ENCODE peak calls at places on chromosomes 13 and 19, in eight cellular contexts. E is choroid plexus epithelial cell; O is ELR; Y is CD4-positive, alpha-beta T cell; C is tibial nerve; Z is activated naive CD4-positive, alpha-beta T cell treated with Interleukin-2 at 50 U/mL for 16 hours; P is central memory CD8-positive, alpha-beta T cell; I is non-pigmented ciliary epithelial cell. T is an unnamed sample.

GRCh38 chr19:44719262-44719701 is 20.3 kb downstream of the CEACAM16 start:
- DNase-seq in Z (no peak), E (no peak), I (no peak), C (no peak), O (no peak), Y (no peak), P (no peak), T (no peak)

GRCh38 chr13:73228546-73228945 is 169.7 kb downstream of the KLF5 start:
- DNase-seq in O (peak; percentile 55), C (no peak), Y (no peak), I (no peak), P (no peak), Z (peak; percentile 5), E (peak; percentile 54), T (peak; percentile 23)

GRCh38 chr19:7460562-7460966 is 28.3 kb downstream of the PEX11G start:
- DNase-seq in O (peak; percentile 86), C (no peak), Y (no peak), Z (no peak), E (peak; percentile 64), P (no peak), I (peak; percentile 24), T (no peak)

GRCh38 chr19:12769689-12770088 is 5.7 kb downstream of the HOOK2 start:
- DNase-seq in I (no peak), O (no peak), P (no peak), Z (peak; percentile 73), C (no peak), Y (peak; percentile 35), E (no peak), T (peak; percentile 67)

GRCh38 chr19:10835089-10835753 is 791 bp downstream of the TMED1 start:
- DNase-seq in I (no peak), P (no peak), E (no peak), O (peak; percentile 34), Z (no peak), Y (no peak), C (no peak), T (no peak)

GRCh38 chr19:53504903-53505302 is 33.0 kb upstream of the ZNF331 start:
- DNase-seq in Z (no peak), O (no peak), I (no peak), Y (no peak), E (peak; percentile 23), C (no peak), P (no peak), T (no peak)

GRCh38 chr13:97257800-97258799 is 36.0 kb downstream of the MBNL2 start:
- DNase-seq in Z (peak; percentile 29), E (peak; percentile 96), P (no peak), I (peak; percentile 81), O (peak; percentile 95), Y (no peak), C (peak; percentile 61), T (peak; percentile 38)

GRCh38 chr19:5321851-5322681 is 18.5 kb downstream of the PTPRS start:
- DNase-seq in P (no peak), O (peak; percentile 25), E (no peak), C (no peak), I (no peak), Y (no peak), Z (peak; percentile 6), T (no peak)

GRCh38 chr19:13025819-13026477 is 30.7 kb downstream of the NFIX start:
- DNase-seq in O (no peak), C (no peak), Z (no peak), I (no peak), Y (no peak), E (no peak), P (no peak), T (no peak)

GRCh38 chr13:108919036-108919907 is 289.9 kb downstream of the MYO16 start:
- DNase-seq in Y (no peak), I (no peak), O (peak; percentile 30), C (no peak), P (no peak), E (peak; percentile 66), Z (no peak), T (no peak)

GRCh38 chr13:48151766-48152165 is 56.9 kb upstream of the MED4 start:
- DNase-seq in P (no peak), Z (no peak), C (no peak), E (no peak), I (no peak), O (no peak), Y (no peak), T (no peak)

GRCh38 chr19:15669440-15669839 is 3.4 kb upstream of the CYP4F12 start:
- DNase-seq in Z (no peak), I (no peak), P (no peak), O (no peak), Y (no peak), E (no peak), C (no peak), T (no peak)

GRCh38 chr13:51317262-51317661 is 22.2 kb upstream of the SERPINE3 start:
- DNase-seq in C (no peak), I (no peak), Z (no peak), Y (no peak), E (no peak), P (no peak), O (no peak), T (no peak)

GRCh38 chr13:100396771-100397170 is 191.8 kb downstream of the GGACT start:
- DNase-seq in Y (no peak), Z (no peak), I (no peak), C (no peak), O (no peak), E (no peak), P (no peak), T (no peak)

GRCh38 chr13:98514268-98514667 is 62.6 kb downstream of the STK24 start:
- DNase-seq in P (no peak), C (no peak), E (no peak), I (no peak), Y (no peak), O (no peak), Z (no peak), T (no peak)

GRCh38 chr13:70490320-70490935 is 382.2 kb upstream of the KLHL1 start:
- DNase-seq in P (no peak), O (no peak), Z (no peak), E (no peak), Y (no peak), C (no peak), I (no peak), T (no peak)

GRCh38 chr19:4744451-4745170 is 21.0 kb upstream of the DPP9 start:
- DNase-seq in C (peak; percentile 22), O (peak; percentile 79), I (peak; percentile 86), E (peak; percentile 90), Y (no peak), P (no peak), Z (no peak), T (no peak)

GRCh38 chr13:90918551-90918950 is 428.9 kb upstream of the MIR17HG start:
- DNase-seq in I (peak; percentile 22), Z (no peak), P (no peak), O (peak; percentile 64), E (peak; percentile 57), C (no peak), Y (no peak), T (no peak)

GRCh38 chr13:81334481-81334880 is 993.6 kb upstream of the SPRY2 start:
- DNase-seq in E (no peak), I (no peak), Z (no peak), C (no peak), O (no peak), P (no peak), Y (no peak), T (no peak)

GRCh38 chr13:112057736-112058518 is 9.0 kb upstream of the SOX1 start:
- DNase-seq in C (no peak), Z (no peak), P (no peak), E (no peak), O (no peak), Y (no peak), I (no peak), T (no peak)

GRCh38 chr13:87089391-87089790 is 581.8 kb upstream of the SLITRK5 start:
- DNase-seq in I (peak; percentile 92), O (peak; percentile 91), Z (no peak), E (peak; percentile 94), Y (no peak), C (no peak), P (no peak), T (no peak)

GRCh38 chr19:12720851-12721655 is 2.7 kb downstream of the TNPO2 start:
- DNase-seq in O (peak; percentile 44), C (no peak), E (peak; percentile 46), Y (no peak), Z (peak; percentile 21), I (no peak), P (no peak), T (peak; percentile 51)

GRCh38 chr19:35856001-35856400 is 710 bp upstream of the KIRREL2 start:
- DNase-seq in P (no peak), E (no peak), Y (no peak), Z (no peak), C (no peak), I (no peak), O (no peak), T (no peak)

GRCh38 chr13:45340422-45341033 is 455 bp downstream of the TPT1 start:
- DNase-seq in Y (peak; percentile 66), C (peak; percentile 86), Z (peak; percentile 85), O (peak; percentile 94), P (peak; percentile 65), E (peak; percentile 96), I (no peak), T (peak; percentile 87)

GRCh38 chr19:13022111-13022858 is 27.0 kb downstream of the NFIX start:
- DNase-seq in Z (no peak), Y (no peak), C (no peak), I (no peak), P (no peak), O (peak; percentile 28), E (no peak), T (no peak)

GRCh38 chr13:30789360-30789862 is 54.1 kb downstream of the ALOX5AP start:
- DNase-seq in P (no peak), O (no peak), E (no peak), I (no peak), C (no peak), Y (no peak), Z (no peak), T (no peak)